ENCODE peak calls at places on chromosomes 7 and 10, in six cellular contexts. J is HCT116, K is body of pancreas, W is ovary, X is transverse colon, F is IMR-90. G is an unnamed sample. For H3K4me1, the result is how much of the 10 kb centered on the place peaks cover.

GRCh38 chr10:132836832-132837540 is 51.0 kb upstream of the NKX6-2 start:
- DNase-seq in J (no peak), K (peak), W (no peak), X (no peak), F (peak), G (no peak)

GRCh38 chr7:41886906-41887311 is 184.0 kb upstream of the INHBA start:
- DNase-seq in J (no peak), K (peak), W (peak), X (peak), F (peak), G (no peak)

GRCh38 chr7:15647309-15647708 is 39.2 kb downstream of the MEOX2 start:
- DNase-seq in J (no peak), K (no peak), W (no peak), X (no peak), F (no peak), G (no peak)

GRCh38 chr7:93601363-93601762 is 26.8 kb upstream of the CALCR start:
- DNase-seq in J (no peak), K (no peak), W (no peak), X (no peak), F (no peak), G (no peak)

GRCh38 chr7:111560773-111561658 is 1.3 kb downstream of the IMMP2L start:
- DNase-seq in J (no peak), K (peak), W (no peak), X (no peak), F (peak), G (no peak)

GRCh38 chr10:77682408-77683087 is 44.9 kb upstream of the KCNMA1 start:
- DNase-seq in J (no peak), K (no peak), W (no peak), X (no peak), F (no peak), G (no peak)

GRCh38 chr10:30357806-30358205 is 8.7 kb upstream of the MTPAP start:
- DNase-seq in J (no peak), K (no peak), W (no peak), X (no peak), F (no peak), G (no peak)

GRCh38 chr10:117458571-117458970 is 83.3 kb upstream of the PDZD8 start:
- DNase-seq in J (no peak), K (no peak), W (no peak), X (no peak), F (no peak), G (no peak)

GRCh38 chr7:73749931-73750776 is 11.6 kb upstream of the ABHD11 start:
- DNase-seq in J (no peak), K (no peak), W (no peak), X (peak), F (no peak), G (no peak)

GRCh38 chr7:22671177-22671879 is 55.7 kb upstream of the IL6 start:
- DNase-seq in J (no peak), K (no peak), W (no peak), X (no peak), F (peak), G (no peak)

GRCh38 chr7:92244803-92245486 is 769 bp downstream of the KRIT1 start:
- DNase-seq in J (no peak), K (no peak), W (no peak), X (no peak), F (peak), G (no peak)

GRCh38 chr7:30785786-30786185 is 14.6 kb downstream of the MINDY4 start:
- DNase-seq in J (no peak), K (no peak), W (no peak), X (peak), F (no peak), G (no peak)

GRCh38 chr7:67470256-67470751 is 473.7 kb downstream of the TYW1 start:
- DNase-seq in J (no peak), K (peak), W (peak), X (no peak), F (no peak), G (no peak)

GRCh38 chr7:4809091-4809591 is 33.7 kb downstream of the AP5Z1 start:
- DNase-seq in J (no peak), K (no peak), W (no peak), X (no peak), F (no peak), G (peak)

GRCh38 chr7:42833411-42833810 is 78.5 kb downstream of the C7orf25 start:
- DNase-seq in J (no peak), K (no peak), W (no peak), X (no peak), F (no peak), G (no peak)

GRCh38 chr10:60877777-60878120 is 66.2 kb downstream of the RHOBTB1 start:
- DNase-seq in J (no peak), K (no peak), W (no peak), X (no peak), F (no peak), G (no peak)

GRCh38 chr7:1922870-1923236 is 252.8 kb downstream of the ELFN1 start:
- DNase-seq in J (no peak), K (no peak), W (no peak), X (no peak), F (no peak), G (no peak)

GRCh38 chr10:43222296-43222695 is 44.6 kb downstream of the RASGEF1A start:
- DNase-seq in J (no peak), K (no peak), W (no peak), X (no peak), F (no peak), G (no peak)

GRCh38 chr10:44294726-44295412 is 90.0 kb downstream of the CXCL12 start:
- DNase-seq in J (no peak), K (no peak), W (no peak), X (no peak), F (no peak), G (no peak)

GRCh38 chr7:3370068-3370704 is 69.1 kb downstream of the SDK1 start:
- DNase-seq in J (no peak), K (no peak), W (no peak), X (no peak), F (no peak), G (no peak)

GRCh38 chr10:94487575-94487974 is 58.0 kb upstream of the HELLS start:
- DNase-seq in J (no peak), K (no peak), W (no peak), X (no peak), F (no peak), G (no peak)

GRCh38 chr10:25048463-25048862 is 32.1 kb downstream of the THNSL1 start:
- DNase-seq in J (no peak), K (no peak), W (no peak), X (peak), F (no peak), G (no peak)

GRCh38 chr10:89515031-89515841 is 20.2 kb downstream of the SLC16A12 start:
- DNase-seq in J (no peak), K (peak), W (no peak), X (no peak), F (peak), G (no peak)

GRCh38 chr7:91424372-91424771 is 160.1 kb downstream of the FZD1 start:
- DNase-seq in J (no peak), K (no peak), W (no peak), X (no peak), F (no peak), G (no peak)

GRCh38 chr10:3339531-3339950 is 167.0 kb upstream of the PITRM1 start:
- DNase-seq in J (no peak), K (no peak), W (no peak), X (no peak), F (peak), G (no peak)

GRCh38 chr7:71706576-71706975 is 574.6 kb downstream of the GALNT17 start:
- DNase-seq in J (no peak), K (no peak), W (no peak), X (no peak), F (no peak), G (no peak)

GRCh38 chr10:110016037-110016436 is 8.3 kb downstream of the ADD3 start:
- DNase-seq in J (no peak), K (peak), W (no peak), X (no peak), F (peak), G (no peak)

GRCh38 chr10:132743925-132744490 is 41.9 kb downstream of the NKX6-2 start:
- DNase-seq in J (no peak), K (no peak), W (no peak), X (no peak), F (peak), G (no peak)

GRCh38 chr10:124306520-124306919 is 112.2 kb downstream of the OAT start:
- DNase-seq in J (no peak), K (no peak), W (no peak), X (no peak), F (no peak), G (no peak)

GRCh38 chr7:64947252-64948000 is 43.4 kb downstream of the ZNF117 start:
- DNase-seq in J (no peak), K (no peak), W (no peak), X (no peak), F (no peak), G (peak)

GRCh38 chr10:122276611-122277205 is 5.6 kb downstream of the BTBD16 start:
- DNase-seq in J (peak), K (no peak), W (no peak), X (no peak), F (peak), G (no peak)

GRCh38 chr7:157612664-157613561 is 276.1 kb downstream of the DNAJB6 start:
- DNase-seq in J (no peak), K (peak), W (peak), X (peak), F (no peak), G (peak)
- TF ChIP-seq POLR2A in J (no peak), K (no peak), W (no peak), X (no peak), F (no peak), G (no peak)

DNA sequence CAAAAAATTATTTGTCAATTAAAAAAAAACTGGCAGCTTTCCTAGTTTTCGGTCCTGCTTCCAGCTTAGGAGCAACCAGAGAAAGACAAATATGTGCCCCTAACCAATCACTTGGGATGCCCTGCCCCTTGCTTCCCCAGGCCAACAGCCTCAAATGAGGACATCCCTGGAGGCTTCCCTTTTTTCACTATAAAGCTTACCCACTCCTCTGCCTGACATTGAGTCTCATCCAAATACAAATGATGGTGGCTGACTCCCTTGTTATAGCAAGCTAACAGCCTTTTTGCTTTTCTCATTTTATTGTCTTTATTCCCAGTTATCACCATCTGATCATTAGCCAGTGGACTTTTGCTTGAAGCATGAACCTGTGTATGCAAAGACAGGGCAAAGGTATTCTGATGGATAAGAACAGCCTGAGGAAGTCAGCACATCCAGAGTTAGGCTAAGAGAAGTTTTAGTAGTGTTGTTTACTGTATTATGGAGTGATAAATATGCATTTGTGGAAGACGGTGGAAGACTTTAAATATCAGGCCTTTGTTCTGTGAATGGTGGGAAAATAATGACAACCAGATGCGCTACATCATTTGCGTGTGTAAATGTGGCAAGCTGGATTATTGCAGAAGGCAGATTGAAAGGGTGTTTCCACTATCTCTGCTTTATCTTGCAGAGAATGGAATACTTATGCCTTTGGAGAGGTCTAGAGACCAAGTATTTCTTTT is 1.7 kb upstream of the CCM2 start:
- DNase-seq in J (no peak), K (no peak), W (no peak), X (no peak), F (no peak), G (no peak)
- H3K4me3 ChIP-seq in J (peak), K (no peak), W (no peak), X (no peak), F (no peak), G (no peak)

GRCh38 chr7:44637788-44638594 is 31.6 kb downstream of the OGDH start:
- DNase-seq in J (peak), K (peak), W (no peak), X (peak), F (peak), G (peak)
- H3K4me1 ChIP-seq in J (under half), K (half or more), W (under half), X (half or more), F (under half), G (under half)

GRCh38 chr7:45721949-45722598 is 147.9 kb downstream of the ADCY1 start:
- DNase-seq in J (no peak), K (no peak), W (no peak), X (no peak), F (no peak), G (no peak)
- TF ChIP-seq POLR2A in J (no peak), K (no peak), W (no peak), X (no peak), F (no peak), G (no peak)

GRCh38 chr10:6140965-6141295 is 52.1 kb downstream of the RBM17 start:
- DNase-seq in J (no peak), K (no peak), W (no peak), X (no peak), F (no peak), G (no peak)
- H3K4me3 ChIP-seq in J (no peak), K (no peak), W (no peak), X (no peak), F (peak), G (peak)

GRCh38 chr7:143388051-143388450 is 6.9 kb downstream of the ZYX start:
- DNase-seq in J (no peak), K (no peak), W (no peak), X (no peak), F (no peak), G (no peak)

GRCh38 chr7:143388491-143389101 is 7.5 kb downstream of the ZYX start:
- DNase-seq in J (no peak), K (no peak), W (no peak), X (no peak), F (no peak), G (peak)

GRCh38 chr7:143389316-143390097 is 8.4 kb downstream of the ZYX start:
- DNase-seq in J (no peak), K (no peak), W (no peak), X (no peak), F (no peak), G (no peak)

GRCh38 chr7:143385891-143386781 is 5.0 kb downstream of the ZYX start:
- DNase-seq in J (no peak), K (no peak), W (peak), X (no peak), F (no peak), G (no peak)

GRCh38 chr7:143387156-143387975 is 6.2 kb downstream of the ZYX start:
- DNase-seq in J (no peak), K (no peak), W (no peak), X (no peak), F (no peak), G (no peak)
- H3K4me1 ChIP-seq in J (under half), K (under half), W (under half), X (half or more), F (half or more), G (under half)

DNA sequence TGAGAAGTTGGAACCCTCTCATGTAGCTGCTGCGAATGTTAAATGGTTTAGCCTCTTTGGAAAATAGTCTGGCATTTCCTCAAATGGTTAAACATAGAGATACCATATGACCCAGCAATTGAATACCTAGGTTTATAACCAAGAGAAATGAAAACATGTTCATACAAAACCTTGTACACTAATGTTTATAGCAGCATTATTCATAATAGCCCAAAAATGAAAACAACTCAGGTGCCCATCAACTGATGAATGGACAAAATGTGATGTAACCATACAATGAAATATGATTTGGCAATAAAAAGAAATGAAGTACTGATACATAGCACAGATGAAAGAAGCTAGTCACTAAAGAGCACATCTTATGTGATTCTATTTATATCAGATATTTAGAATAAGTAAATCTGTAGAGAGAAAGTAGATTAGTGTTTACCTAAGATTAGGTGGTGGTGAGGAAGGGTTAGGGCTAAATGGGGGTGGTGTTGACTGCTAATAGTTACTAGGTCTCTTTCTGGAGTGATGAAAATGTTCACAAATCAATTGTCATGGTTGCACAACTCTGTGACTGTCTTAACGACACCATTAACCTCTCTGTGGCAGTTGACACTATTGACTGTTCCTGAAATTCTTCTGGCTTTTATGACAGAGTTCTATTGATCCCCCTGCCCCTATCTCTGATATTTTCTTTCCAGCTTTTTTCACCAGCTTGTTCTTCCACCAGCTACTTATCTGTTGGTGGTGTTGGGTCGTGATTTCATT is 35.2 kb downstream of the VCL start:
- DNase-seq in J (no peak), K (no peak), W (no peak), X (no peak), F (no peak), G (no peak)
- TF ChIP-seq POLR2A in J (no peak), K (no peak), W (no peak), X (no peak), F (no peak), G (no peak)

DNA sequence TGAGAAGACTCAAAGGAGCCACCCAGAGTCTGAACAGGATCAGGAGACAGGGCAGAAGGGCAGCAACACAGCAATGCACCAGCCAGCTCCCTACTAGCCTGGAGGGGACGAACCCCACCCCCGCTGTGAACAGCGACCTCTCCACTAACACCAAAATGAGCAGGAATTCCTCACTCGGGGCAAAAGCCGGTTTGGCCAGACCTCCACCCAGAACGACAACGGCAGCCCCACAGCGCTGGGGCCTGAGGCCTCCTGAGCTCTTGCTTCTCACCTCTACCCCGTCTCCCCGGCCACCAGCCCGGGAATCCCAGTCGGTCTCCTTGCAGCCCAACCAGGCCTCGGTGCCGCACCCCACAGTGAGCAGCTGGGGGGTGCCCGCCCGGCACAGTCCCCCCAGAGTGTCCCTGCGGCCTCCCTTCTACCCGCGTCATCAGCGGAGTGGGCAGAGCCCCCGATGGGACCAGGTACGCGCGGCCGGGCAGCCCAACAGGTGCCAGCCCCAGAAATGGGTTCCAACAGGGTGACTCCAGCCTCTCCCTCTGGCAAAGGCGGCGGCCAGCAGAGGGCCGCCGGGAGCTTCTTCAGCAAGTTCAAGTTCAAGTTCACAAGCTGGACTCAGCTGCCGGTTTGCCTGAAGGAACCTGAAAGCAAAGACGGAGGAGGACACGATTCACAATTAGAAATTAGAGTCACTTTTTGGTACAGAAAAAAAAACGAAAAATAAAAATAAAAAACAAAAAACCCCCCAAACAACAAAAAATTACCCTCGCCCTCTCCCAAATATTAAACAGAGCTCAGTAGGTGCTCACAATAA is 129.0 kb downstream of the MARCHF5 start:
- DNase-seq in J (no peak), K (peak), W (peak), X (peak), F (peak), G (peak)
- H3K4me3 ChIP-seq in J (no peak), K (peak), W (no peak), X (peak), F (no peak), G (peak)

G was measured in right lobe of liver.